ENCODE peak calls at places on chromosome 15, in six cellular contexts. B is pancreas, H is adrenal gland, N is fibroblast of lung, W is body of pancreas, O is vagina. F is an unnamed sample.

GRCh38 chr15:95684693-95685115 is 645.8 kb upstream of the NR2F2 start:
- DNase-seq in B (no peak), H (peak; percentile 14), N (peak; percentile 87), W (no peak), O (no peak), F (no peak)

GRCh38 chr15:40340740-40341400 is at the start of gene CCDC9B:
- DNase-seq in B (peak; percentile 75), H (peak; percentile 94), N (peak; percentile 81), W (peak; percentile 88), O (no peak), F (peak; percentile 96)

GRCh38 chr15:82051664-82052063 is 5.8 kb upstream of the MEX3B start:
- DNase-seq in B (no peak), H (peak; percentile 16), N (peak; percentile 51), W (no peak), O (no peak), F (no peak)

GRCh38 chr15:66076591-66077319 is 176.8 kb downstream of the MEGF11 start:
- DNase-seq in B (no peak), H (no peak), N (no peak), W (no peak), O (no peak), F (no peak)

GRCh38 chr15:95226835-95227234 is 995.5 kb downstream of the MCTP2 start:
- DNase-seq in B (no peak), H (no peak), N (no peak), W (no peak), O (no peak), F (no peak)

GRCh38 chr15:65583701-65584100 is 27.2 kb downstream of the INTS14 start:
- DNase-seq in B (no peak), H (no peak), N (peak; percentile 47), W (no peak), O (no peak), F (no peak)

GRCh38 chr15:55599384-55599783 is 11.2 kb upstream of the PYGO1 start:
- DNase-seq in B (no peak), H (no peak), N (no peak), W (no peak), O (no peak), F (no peak)

GRCh38 chr15:25883860-25884259 is 20.7 kb upstream of the ATP10A start:
- DNase-seq in B (no peak), H (no peak), N (peak; percentile 99), W (no peak), O (no peak), F (no peak)

GRCh38 chr15:35986072-35986666 is 440.2 kb upstream of the DPH6 start:
- DNase-seq in B (no peak), H (peak; percentile 35), N (no peak), W (peak; percentile 10), O (no peak), F (peak; percentile 5)

GRCh38 chr15:33242165-33242564 is 47.7 kb upstream of the FMN1 start:
- DNase-seq in B (no peak), H (no peak), N (peak; percentile 72), W (no peak), O (no peak), F (no peak)

GRCh38 chr15:88204584-88204983 is 52.0 kb downstream of the NTRK3 start:
- DNase-seq in B (no peak), H (no peak), N (peak; percentile 9), W (no peak), O (no peak), F (no peak)

GRCh38 chr15:85614059-85614458 is 180.7 kb downstream of the KLHL25 start:
- DNase-seq in B (no peak), H (no peak), N (no peak), W (no peak), O (no peak), F (no peak)

GRCh38 chr15:25909806-25910205 is 46.7 kb upstream of the ATP10A start:
- DNase-seq in B (no peak), H (no peak), N (no peak), W (no peak), O (no peak), F (no peak)

DNA sequence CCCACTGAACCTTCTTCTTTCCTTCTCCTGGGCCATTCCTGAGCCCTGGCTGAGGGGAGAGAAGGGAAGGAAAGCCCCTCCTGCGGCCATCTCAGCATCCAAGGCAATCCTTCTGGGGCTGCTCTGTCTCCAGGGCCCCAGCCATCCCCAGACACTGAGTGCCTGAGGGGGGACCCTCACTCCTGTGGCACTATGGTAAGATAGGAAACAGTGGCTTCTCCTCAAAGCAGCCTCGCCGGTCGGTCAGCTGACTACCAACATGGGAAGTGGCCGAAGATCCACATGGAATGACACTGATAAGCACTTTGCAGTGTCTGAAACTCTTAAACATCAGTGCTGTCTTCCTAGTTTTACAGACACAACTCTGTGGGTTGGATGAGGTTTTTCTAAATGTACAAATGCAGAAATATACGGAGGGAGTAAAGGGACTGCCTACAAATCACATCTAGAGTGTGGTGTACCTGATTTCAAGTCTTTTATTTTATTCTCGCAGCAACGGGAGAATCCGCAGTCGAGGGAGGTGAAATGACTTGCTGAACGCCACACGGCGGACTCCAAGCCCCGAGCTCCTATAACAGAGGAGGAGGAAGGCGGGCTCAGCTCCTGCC is 973 bp upstream of the ITPKA start:
- DNase-seq in B (no peak), H (no peak), N (no peak), W (no peak), O (no peak), F (peak; percentile 45)
- TF ChIP-seq CTCF in B (no peak), H (no peak), N (no peak), W (no peak), O (no peak), F (no peak)

GRCh38 chr15:53416219-53416940 is 343.1 kb downstream of the WDR72 start:
- DNase-seq in B (no peak), H (no peak), N (no peak), W (peak; percentile 27), O (no peak), F (no peak)

GRCh38 chr15:53412542-53412941 is 346.9 kb downstream of the WDR72 start:
- DNase-seq in B (no peak), H (no peak), N (no peak), W (no peak), O (no peak), F (no peak)

GRCh38 chr15:53414167-53414566 is 345.3 kb downstream of the WDR72 start:
- DNase-seq in B (peak; percentile 7), H (peak; percentile 71), N (no peak), W (peak; percentile 15), O (no peak), F (no peak)
- H3K4me1 ChIP-seq in B (peaks cover 4% of the 10 kb centered on the region), H (no peaks in the 10 kb centered on the region), N (no peaks in the 10 kb centered on the region), W (peaks cover 26% of the 10 kb centered on the region), O (no peaks in the 10 kb centered on the region), F (no peaks in the 10 kb centered on the region)

DNA sequence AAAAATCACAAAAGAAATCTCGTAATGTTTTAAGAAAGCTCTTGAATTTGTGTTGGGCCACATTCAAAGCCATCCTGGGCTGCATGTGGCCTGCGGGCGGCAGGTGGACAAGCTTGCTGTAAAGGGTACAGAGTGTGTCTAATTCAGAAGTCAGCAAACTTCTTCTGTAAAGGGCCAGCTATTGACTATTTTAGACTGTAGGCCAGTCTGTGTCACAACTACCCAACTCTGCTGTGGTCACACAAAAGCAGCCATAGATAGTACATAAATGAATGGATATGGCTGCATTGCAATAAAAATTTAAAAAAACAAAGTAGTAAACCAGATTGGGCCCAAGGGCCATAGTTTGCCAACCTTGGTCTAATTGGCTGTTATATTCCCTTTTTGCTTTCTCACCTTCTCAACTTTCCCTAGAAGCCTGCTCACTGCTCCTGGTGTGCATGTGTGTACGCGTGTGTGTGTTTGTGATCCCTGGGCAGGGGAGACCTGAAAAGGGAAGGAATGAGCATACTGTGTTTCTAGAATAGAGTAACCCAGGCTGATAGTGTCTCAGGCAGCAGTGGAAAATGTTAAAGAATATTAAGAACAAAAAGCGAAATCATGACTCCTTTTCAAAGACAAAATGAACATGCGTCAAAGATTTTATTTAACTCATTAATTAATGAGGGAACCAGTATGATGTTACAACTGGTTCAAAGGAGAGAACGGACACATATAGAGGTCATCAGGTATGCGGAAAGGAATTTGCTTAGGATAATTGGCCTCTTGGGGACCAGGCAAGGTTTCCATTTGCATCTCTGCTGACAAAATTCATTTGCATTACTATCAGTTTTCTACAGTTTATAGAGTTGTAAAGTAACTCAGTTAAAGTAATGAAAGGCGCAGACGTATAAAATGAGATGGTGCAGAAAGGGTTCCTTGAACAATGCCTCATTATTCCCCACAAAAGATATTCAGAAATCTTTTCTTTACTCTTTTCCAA is 248.0 kb downstream of the THSD4 start:
- DNase-seq in B (no peak), H (no peak), N (no peak), W (no peak), O (no peak), F (no peak)
- TF ChIP-seq CTCF in B (no peak), H (no peak), N (no peak), W (no peak), O (no peak), F (no peak)

DNA sequence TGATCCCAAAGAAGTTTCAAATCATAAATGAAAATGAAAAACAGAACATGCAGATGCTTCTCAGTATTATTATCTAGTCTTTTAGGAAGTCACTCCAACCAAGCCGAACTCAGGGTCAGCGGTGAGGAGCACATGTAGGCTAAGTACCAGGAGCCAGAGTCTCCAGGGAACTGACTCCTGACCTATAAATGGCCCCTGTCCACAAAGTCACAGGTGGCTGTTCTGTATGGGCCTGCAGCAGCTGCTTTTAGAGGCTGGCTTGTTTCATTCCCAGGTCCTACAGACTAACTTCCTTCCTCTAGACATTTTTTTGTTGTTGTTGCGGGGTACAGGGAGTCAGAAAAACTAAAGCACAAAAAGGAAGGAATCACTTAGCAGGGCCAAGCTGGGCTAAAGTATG is 54.6 kb downstream of the DAPK2 start:
- DNase-seq in B (no peak), H (no peak), N (no peak), W (no peak), O (no peak), F (no peak)
- H3K4me1 ChIP-seq in B (no peaks in the 10 kb centered on the region), H (peaks cover 11% of the 10 kb centered on the region), N (no peaks in the 10 kb centered on the region), W (peaks cover 7% of the 10 kb centered on the region), O (peaks cover 32% of the 10 kb centered on the region), F (peaks cover 15% of the 10 kb centered on the region)

GRCh38 chr15:93049914-93050534 is 39.0 kb downstream of the RGMA start:
- DNase-seq in B (no peak), H (no peak), N (no peak), W (no peak), O (no peak), F (no peak)

GRCh38 chr15:93051236-93052089 is 37.5 kb downstream of the RGMA start:
- DNase-seq in B (no peak), H (no peak), N (no peak), W (no peak), O (no peak), F (no peak)

GRCh38 chr15:93055211-93055763 is 33.7 kb downstream of the RGMA start:
- DNase-seq in B (no peak), H (no peak), N (no peak), W (no peak), O (no peak), F (peak; percentile 24)

GRCh38 chr15:93050648-93051047 is 38.4 kb downstream of the RGMA start:
- DNase-seq in B (no peak), H (no peak), N (no peak), W (no peak), O (no peak), F (no peak)

DNA sequence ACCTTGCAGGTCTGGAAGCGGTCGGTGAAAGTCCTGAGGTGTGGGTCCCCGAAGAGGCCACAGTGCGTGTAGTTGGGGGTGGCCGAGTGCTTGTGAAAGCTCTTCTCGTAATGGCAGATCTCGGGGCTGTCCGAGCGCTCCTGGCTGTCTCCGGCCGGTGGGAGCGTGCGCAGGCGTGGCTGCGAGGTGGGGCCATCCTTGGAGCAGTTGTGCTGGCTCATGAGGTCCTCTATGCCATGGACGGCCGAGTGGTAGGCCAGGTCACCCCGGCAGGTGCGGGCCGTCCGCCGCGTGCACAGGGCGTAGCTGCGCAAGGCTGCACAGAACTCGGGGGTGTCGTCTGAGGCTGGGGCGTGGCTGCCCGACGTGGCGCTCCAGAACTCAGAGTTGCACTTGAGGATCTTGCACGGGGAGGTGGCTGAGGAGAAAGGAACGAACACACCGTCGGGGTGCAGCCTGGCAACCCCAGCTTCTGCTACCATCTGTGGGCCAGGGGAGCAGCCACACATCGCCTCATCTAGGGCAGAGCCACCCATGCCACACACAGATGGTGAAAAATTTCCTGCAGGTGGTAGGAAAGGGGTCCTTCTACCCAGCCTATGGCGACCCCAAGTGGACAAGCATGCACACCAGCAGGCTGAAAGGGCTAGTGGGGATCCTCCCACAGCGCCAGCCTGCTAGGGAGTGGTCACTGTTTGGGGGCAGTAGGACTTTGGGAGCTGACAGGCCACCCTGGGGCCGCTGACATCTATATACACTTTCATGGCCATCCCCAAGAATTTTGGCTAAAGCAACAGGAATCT is 36.7 kb downstream of the RGMA start:
- DNase-seq in B (no peak), H (no peak), N (no peak), W (no peak), O (no peak), F (peak; percentile 24)
- TF ChIP-seq CTCF in B (no peak), H (no peak), N (peak; percentile 14), W (no peak), O (no peak), F (no peak)

F was measured in mucosa of descending colon.